ENCODE peak calls at places on chromosomes 11 and 22, in six cellular contexts. J, Y, N, M, B and Q are unnamed samples.

GRCh38 chr11:78030429-78031325 is 7.6 kb upstream of the KCTD14 start:
- DNase-seq in M (peak), N (peak), Y (peak), B (peak), J (no peak), Q (peak)

GRCh38 chr11:119108151-119108856 is 1.2 kb downstream of the C2CD2L start:
- DNase-seq in Y (peak), M (peak), J (no peak), N (peak), B (peak), Q (peak)

GRCh38 chr11:117026593-117027330 is 71.5 kb downstream of the SIK3 start:
- DNase-seq in B (peak), M (no peak), Y (no peak), N (no peak), J (no peak), Q (no peak)

GRCh38 chr11:78929906-78930220 is 355.2 kb upstream of the NARS2 start:
- DNase-seq in J (no peak), N (no peak), B (no peak), M (no peak), Y (no peak), Q (no peak)

GRCh38 chr11:81907996-81908395 is 825.7 kb downstream of the FAM181B start:
- DNase-seq in B (peak), N (no peak), J (no peak), M (no peak), Y (no peak), Q (no peak)

GRCh38 chr22:26404851-26405357 is 24.2 kb upstream of the ASPHD2 start:
- DNase-seq in J (no peak), M (no peak), B (peak), N (no peak), Y (peak), Q (no peak)

GRCh38 chr11:8523396-8523795 is 70.6 kb downstream of the STK33 start:
- DNase-seq in J (no peak), N (no peak), B (no peak), M (no peak), Y (no peak), Q (no peak)

GRCh38 chr22:38623357-38623756 is 32.8 kb downstream of the FAM227A start:
- DNase-seq in B (peak), N (no peak), Y (no peak), M (no peak), J (no peak), Q (no peak)

GRCh38 chr22:22037740-22038139 is 55.2 kb upstream of the TOP3B start:
- DNase-seq in M (no peak), N (no peak), Y (no peak), J (no peak), B (peak), Q (no peak)

GRCh38 chr22:39486951-39487825 is 14.9 kb upstream of the MIEF1 start:
- DNase-seq in Y (no peak), M (no peak), N (no peak), J (no peak), B (peak), Q (no peak)